ENCODE peak calls at places on chromosomes 13 and 19, in eight cellular contexts. W is H9, X is neural progenitor cell, R is HCT116, N is lung, Q is thoracic aorta, S is IMR-90, T is heart right ventricle. H is an unnamed sample.

GRCh38 chr13:24727731-24728601 is 36.0 kb upstream of the RNF17 start:
- DNase-seq in Q (peak; percentile 38), T (peak; percentile 49), X (peak; percentile 85), R (peak; percentile 85), W (peak; percentile 81), N (peak; percentile 58), S (peak; percentile 84), H (peak; percentile 88)

GRCh38 chr19:4051175-4052101 is 15.3 kb downstream of the ZBTB7A start:
- DNase-seq in S (peak; percentile 55), N (no peak), X (no peak), T (no peak), R (no peak), W (no peak), Q (no peak), H (peak; percentile 84)

GRCh38 chr19:14375055-14375581 is 6.1 kb upstream of the ADGRE5 start:
- DNase-seq in Q (no peak), R (no peak), S (no peak), T (peak; percentile 52), W (no peak), X (no peak), N (peak; percentile 59), H (no peak)

GRCh38 chr13:23965346-23965745 is 68.0 kb upstream of the C1QTNF9B start:
- DNase-seq in Q (no peak), R (no peak), X (no peak), S (no peak), N (no peak), W (no peak), T (no peak), H (no peak)

GRCh38 chr13:42615691-42616090 is 41.7 kb downstream of the TNFSF11 start:
- DNase-seq in X (no peak), T (no peak), N (no peak), Q (no peak), W (no peak), S (peak; percentile 18), R (no peak), H (no peak)

GRCh38 chr13:79549355-79550106 is 68.6 kb downstream of the NDFIP2 start:
- DNase-seq in W (no peak), R (no peak), T (no peak), S (peak; percentile 38), X (no peak), N (no peak), Q (no peak), H (no peak)

GRCh38 chr19:18521692-18522123 is at the start of gene ELL:
- DNase-seq in T (no peak), W (no peak), Q (no peak), X (no peak), R (no peak), S (no peak), N (no peak), H (no peak)

GRCh38 chr19:4109626-4109945 is 14.3 kb downstream of the MAP2K2 start:
- DNase-seq in W (no peak), T (no peak), N (no peak), S (no peak), R (no peak), X (no peak), Q (no peak), H (no peak)

GRCh38 chr19:17441241-17442135 is 7.0 kb downstream of the TMEM221 start:
- DNase-seq in T (no peak), R (no peak), W (peak; percentile 56), Q (no peak), N (no peak), S (no peak), X (peak; percentile 56), H (peak; percentile 65)

GRCh38 chr19:55643003-55643732 is at the start of gene ZNF581:
- DNase-seq in T (peak; percentile 73), N (peak; percentile 80), X (peak; percentile 82), Q (no peak), S (peak; percentile 78), W (peak; percentile 71), R (no peak), H (peak; percentile 83)

GRCh38 chr13:73991384-73991783 is 142.8 kb downstream of the KLF12 start:
- DNase-seq in R (no peak), W (no peak), S (no peak), X (no peak), Q (no peak), T (no peak), N (no peak), H (no peak)

GRCh38 chr13:80345771-80346510 is 5.0 kb upstream of the SPRY2 start:
- DNase-seq in N (no peak), X (no peak), W (no peak), R (no peak), Q (no peak), S (no peak), T (no peak), H (no peak)

GRCh38 chr13:99388334-99388923 is 81.2 kb upstream of the GPR183 start:
- DNase-seq in X (no peak), S (no peak), W (peak; percentile 23), R (no peak), T (no peak), N (no peak), Q (no peak), H (no peak)

GRCh38 chr19:18719541-18719940 is 36.1 kb downstream of the CRTC1 start:
- DNase-seq in S (no peak), T (no peak), N (no peak), W (no peak), X (no peak), Q (no peak), R (no peak), H (no peak)

DNA sequence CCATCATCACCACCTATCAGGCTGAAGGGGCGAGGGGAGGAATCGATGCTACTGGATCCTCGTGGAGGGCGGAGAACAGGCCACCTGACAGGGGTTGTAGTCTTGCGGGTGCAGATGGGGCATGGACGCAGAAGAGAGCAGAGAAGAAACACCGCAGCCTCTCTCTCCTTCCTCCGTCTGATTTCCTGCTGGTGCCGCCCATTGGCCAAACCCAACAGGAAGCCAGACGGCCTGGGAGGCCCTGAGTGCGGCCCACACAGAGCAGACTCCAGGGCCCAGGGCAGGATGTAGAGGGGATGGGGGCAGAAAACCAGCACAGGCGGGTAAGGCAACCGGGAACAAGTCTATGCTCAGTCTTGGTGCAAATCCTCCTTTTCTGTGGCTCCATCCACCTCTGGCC is 15.4 kb downstream of the CEBPA start:
- DNase-seq in S (no peak), Q (no peak), W (no peak), R (no peak), T (no peak), X (no peak), N (no peak), H (no peak)
- H3K27ac ChIP-seq in S (no peak overlapping the region), Q (no peak overlapping the region), W (no peak overlapping the region), R (no peak overlapping the region), T (no peak overlapping the region), X (no peak overlapping the region), N (no peak overlapping the region), H (no peak overlapping the region)

DNA sequence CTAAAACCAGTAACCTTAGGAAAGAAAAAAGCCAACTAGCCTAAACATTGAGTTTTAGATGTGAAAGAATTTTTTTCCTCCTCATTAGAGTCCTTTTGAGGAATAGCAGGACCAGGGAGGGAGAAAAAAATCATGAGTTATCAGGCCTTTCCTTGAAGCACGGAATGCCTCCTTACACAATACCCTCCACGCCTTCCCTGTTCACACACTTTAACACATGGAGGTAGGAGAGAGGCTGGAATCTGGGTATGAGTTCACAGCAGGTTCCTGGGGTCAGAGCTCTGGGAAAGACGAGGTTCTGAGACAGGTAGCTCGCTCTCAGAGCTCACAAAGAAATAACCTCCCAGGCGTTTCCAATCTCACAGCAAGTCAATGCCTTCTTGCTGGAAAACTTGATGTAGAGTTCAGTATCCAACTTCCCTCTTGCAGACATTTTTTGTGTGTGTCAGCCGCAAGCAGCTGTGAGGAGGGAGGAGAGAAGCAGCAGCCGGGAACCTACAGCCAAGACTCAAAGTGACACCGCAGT is 710 bp downstream of the ZNF573 start:
- DNase-seq in W (no peak), N (no peak), R (no peak), T (no peak), Q (no peak), S (peak; percentile 0), X (peak; percentile 1), H (peak; percentile 26)
- TF ChIP-seq CTCF in W (no peak), N (no peak), R (no peak), T (no peak), Q (no peak), S (no peak), X (no peak), H (no peak)

GRCh38 chr19:36257512-36257876 is 42.6 kb downstream of the ZNF146 start:
- DNase-seq in Q (no peak), S (no peak), R (no peak), X (no peak), T (no peak), N (no peak), W (no peak), H (no peak)
- H3K27ac ChIP-seq in Q (no peak overlapping the region), S (no peak overlapping the region), R (no peak overlapping the region), X (no peak overlapping the region), T (no peak overlapping the region), N (no peak overlapping the region), W (no peak overlapping the region), H (no peak overlapping the region)

DNA sequence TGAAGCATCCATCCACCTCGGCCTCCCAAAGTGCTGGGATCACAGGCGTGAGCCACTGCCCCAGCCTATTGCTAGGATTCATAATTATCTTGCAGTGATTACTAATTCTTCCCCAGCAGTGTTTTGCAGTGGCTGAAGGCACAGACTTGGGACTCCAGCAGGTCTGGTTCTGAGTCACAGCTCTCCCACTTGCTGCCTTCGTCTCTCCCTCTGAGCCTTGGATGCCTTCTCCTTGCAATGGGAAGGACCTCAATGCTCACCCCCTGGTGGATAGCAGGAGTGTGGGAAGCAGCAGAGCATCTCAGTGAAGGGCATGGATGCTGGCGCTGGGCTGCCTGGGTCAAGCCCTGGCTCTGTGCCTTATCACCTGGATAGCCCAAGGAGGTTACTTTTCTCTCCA is 37.6 kb upstream of the SHKBP1 start:
- DNase-seq in N (no peak), R (no peak), W (no peak), X (no peak), Q (no peak), S (no peak), T (no peak), H (no peak)
- TF ChIP-seq CTCF in N (no peak), R (peak; percentile 22), W (peak; percentile 24), X (no peak), Q (no peak), S (peak; percentile 2), T (no peak), H (no peak)

GRCh38 chr13:39419068-39419467 is 183.9 kb downstream of the LHFPL6 start:
- DNase-seq in X (no peak), N (no peak), R (no peak), S (no peak), W (no peak), T (no peak), Q (no peak), H (no peak)
- H3K27ac ChIP-seq in X (no peak overlapping the region), N (no peak overlapping the region), R (no peak overlapping the region), S (no peak overlapping the region), W (no peak overlapping the region), T (no peak overlapping the region), Q (no peak overlapping the region), H (no peak overlapping the region)

GRCh38 chr19:7631577-7631976 is 1.9 kb downstream of the PCP2 start:
- DNase-seq in T (no peak), N (no peak), R (no peak), W (no peak), X (no peak), Q (no peak), S (no peak), H (no peak)
- TF ChIP-seq CTCF in T (no peak), N (no peak), R (no peak), W (no peak), X (no peak), Q (no peak), S (no peak), H (no peak)